ENCODE peak calls at places on chromosomes 1 and 21, in ten cellular contexts. One of them, this sample, is unnamed.
A peak's percentile ranks its signal among the peaks of the same experiment; 100 is the strongest.

GRCh38 chr21:44024895-44025353 is 12.8 kb downstream of the TRAPPC10 start:
- DNase-seq in tibial artery: peak; percentile 73
- DNase-seq in caudate nucleus: peak; percentile 59
- DNase-seq in astrocyte: peak; percentile 75
- DNase-seq in psoas muscle: peak; percentile 73
- DNase-seq in osteoblast: peak; percentile 68
- DNase-seq in CD4-positive, alpha-beta T cell: no peak
- DNase-seq in upper lobe of right lung: no peak
- DNase-seq in cardiac muscle cell: peak; percentile 83
- DNase-seq in stomach: no peak
- DNase-seq in this sample: peak; percentile 35

GRCh38 chr1:74971982-74972381 is 162.2 kb upstream of the LHX8 start:
- DNase-seq in osteoblast: no peak
- DNase-seq in CD4-positive, alpha-beta T cell: no peak
- DNase-seq in psoas muscle: no peak
- DNase-seq in upper lobe of right lung: no peak
- DNase-seq in cardiac muscle cell: no peak
- DNase-seq in stomach: no peak
- DNase-seq in astrocyte: no peak
- DNase-seq in caudate nucleus: no peak
- DNase-seq in tibial artery: no peak
- DNase-seq in this sample: no peak

GRCh38 chr1:1440941-1441888 is 5.7 kb downstream of the VWA1 start:
- DNase-seq in upper lobe of right lung: peak; percentile 80
- DNase-seq in tibial artery: no peak
- DNase-seq in caudate nucleus: peak; percentile 35
- DNase-seq in psoas muscle: peak; percentile 80
- DNase-seq in osteoblast: peak; percentile 100
- DNase-seq in cardiac muscle cell: peak; percentile 57
- DNase-seq in stomach: peak; percentile 61
- DNase-seq in astrocyte: no peak
- DNase-seq in CD4-positive, alpha-beta T cell: peak; percentile 50
- DNase-seq in this sample: peak; percentile 42

GRCh38 chr21:25691931-25692330 is 42.8 kb downstream of the ATP5PF start:
- DNase-seq in upper lobe of right lung: no peak
- DNase-seq in cardiac muscle cell: no peak
- DNase-seq in astrocyte: no peak
- DNase-seq in tibial artery: no peak
- DNase-seq in stomach: no peak
- DNase-seq in caudate nucleus: no peak
- DNase-seq in psoas muscle: no peak
- DNase-seq in CD4-positive, alpha-beta T cell: no peak
- DNase-seq in osteoblast: no peak
- DNase-seq in this sample: no peak

GRCh38 chr21:14877581-14878228 is 187.1 kb downstream of the NRIP1 start:
- DNase-seq in CD4-positive, alpha-beta T cell: no peak
- DNase-seq in osteoblast: no peak
- DNase-seq in psoas muscle: no peak
- DNase-seq in stomach: no peak
- DNase-seq in upper lobe of right lung: no peak
- DNase-seq in caudate nucleus: no peak
- DNase-seq in cardiac muscle cell: peak; percentile 54
- DNase-seq in astrocyte: peak; percentile 55
- DNase-seq in tibial artery: no peak
- DNase-seq in this sample: no peak

GRCh38 chr1:66351474-66351873 is 182.5 kb upstream of the SGIP1 start:
- DNase-seq in astrocyte: no peak
- DNase-seq in osteoblast: no peak
- DNase-seq in cardiac muscle cell: peak; percentile 57
- DNase-seq in CD4-positive, alpha-beta T cell: no peak
- DNase-seq in upper lobe of right lung: no peak
- DNase-seq in tibial artery: no peak
- DNase-seq in psoas muscle: no peak
- DNase-seq in stomach: no peak
- DNase-seq in caudate nucleus: no peak
- DNase-seq in this sample: no peak

GRCh38 chr1:24503003-24503751 is 541 bp downstream of the RCAN3 start:
- DNase-seq in stomach: no peak
- DNase-seq in cardiac muscle cell: no peak
- DNase-seq in CD4-positive, alpha-beta T cell: peak; percentile 40
- DNase-seq in astrocyte: no peak
- DNase-seq in tibial artery: no peak
- DNase-seq in caudate nucleus: no peak
- DNase-seq in upper lobe of right lung: no peak
- DNase-seq in psoas muscle: no peak
- DNase-seq in osteoblast: peak; percentile 58
- DNase-seq in this sample: no peak

GRCh38 chr1:60821156-60821555 is 261.2 kb upstream of the NFIA start:
- DNase-seq in astrocyte: no peak
- DNase-seq in caudate nucleus: no peak
- DNase-seq in cardiac muscle cell: no peak
- DNase-seq in upper lobe of right lung: no peak
- DNase-seq in osteoblast: no peak
- DNase-seq in CD4-positive, alpha-beta T cell: no peak
- DNase-seq in stomach: no peak
- DNase-seq in psoas muscle: no peak
- DNase-seq in tibial artery: no peak
- DNase-seq in this sample: no peak

GRCh38 chr1:91555821-91556531 is 55.3 kb downstream of the CDC7 start:
- DNase-seq in CD4-positive, alpha-beta T cell: peak; percentile 33
- DNase-seq in tibial artery: no peak
- DNase-seq in stomach: no peak
- DNase-seq in osteoblast: peak; percentile 92
- DNase-seq in upper lobe of right lung: no peak
- DNase-seq in caudate nucleus: no peak
- DNase-seq in psoas muscle: no peak
- DNase-seq in cardiac muscle cell: peak; percentile 84
- DNase-seq in astrocyte: peak; percentile 89
- DNase-seq in this sample: no peak

GRCh38 chr1:41576620-41577019 is 92.1 kb upstream of the EDN2 start:
- DNase-seq in astrocyte: peak; percentile 62
- DNase-seq in caudate nucleus: no peak
- DNase-seq in stomach: no peak
- DNase-seq in CD4-positive, alpha-beta T cell: no peak
- DNase-seq in cardiac muscle cell: peak; percentile 53
- DNase-seq in psoas muscle: no peak
- DNase-seq in osteoblast: peak; percentile 64
- DNase-seq in tibial artery: no peak
- DNase-seq in upper lobe of right lung: no peak
- DNase-seq in this sample: no peak

GRCh38 chr1:66495490-66495889 is 38.5 kb upstream of the SGIP1 start:
- DNase-seq in psoas muscle: no peak
- DNase-seq in CD4-positive, alpha-beta T cell: no peak
- DNase-seq in caudate nucleus: no peak
- DNase-seq in cardiac muscle cell: no peak
- DNase-seq in upper lobe of right lung: no peak
- DNase-seq in tibial artery: no peak
- DNase-seq in stomach: no peak
- DNase-seq in osteoblast: no peak
- DNase-seq in astrocyte: peak; percentile 16
- DNase-seq in this sample: no peak

DNA sequence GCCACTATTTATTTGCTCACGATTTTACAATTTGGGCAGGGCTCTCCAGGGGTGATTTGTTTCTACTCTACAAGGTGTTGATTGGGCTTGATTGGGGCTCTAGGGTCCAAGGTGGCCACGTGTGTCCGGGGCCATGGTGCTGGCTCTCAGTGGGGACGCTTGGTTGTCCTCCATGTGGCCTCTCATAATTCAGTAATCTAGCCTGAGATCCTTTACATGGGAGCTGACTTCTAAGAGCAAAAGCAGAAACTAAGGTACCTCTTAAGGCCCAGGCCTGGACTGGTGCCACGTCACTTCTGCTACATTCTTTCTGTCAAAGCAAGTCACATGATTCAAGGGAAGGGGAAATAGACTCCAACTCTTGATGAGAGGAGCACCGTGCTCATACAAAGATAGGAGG is 8.1 kb upstream of the PSRC1 start:
- DNase-seq in tibial artery: no peak
- DNase-seq in caudate nucleus: no peak
- DNase-seq in psoas muscle: no peak
- DNase-seq in stomach: no peak
- DNase-seq in CD4-positive, alpha-beta T cell: no peak
- DNase-seq in cardiac muscle cell: no peak
- DNase-seq in astrocyte: no peak
- DNase-seq in upper lobe of right lung: no peak
- DNase-seq in osteoblast: no peak
- DNase-seq in this sample: no peak
- H3K27ac ChIP-seq in tibial artery: no peak overlapping the region
- H3K27ac ChIP-seq in caudate nucleus: no peak overlapping the region
- H3K27ac ChIP-seq in psoas muscle: no peak overlapping the region
- H3K27ac ChIP-seq in stomach: no peak overlapping the region
- H3K27ac ChIP-seq in CD4-positive, alpha-beta T cell: no peak overlapping the region
- H3K27ac ChIP-seq in cardiac muscle cell: peak overlapping the region; percentile 2
- H3K27ac ChIP-seq in astrocyte: no peak overlapping the region
- H3K27ac ChIP-seq in upper lobe of right lung: peak overlapping the region; percentile 9
- H3K27ac ChIP-seq in osteoblast: no peak overlapping the region
- H3K27ac ChIP-seq in this sample: no peak overlapping the region

GRCh38 chr1:15762546-15762945 is 4.0 kb downstream of the FBLIM1 start:
- DNase-seq in tibial artery: no peak
- DNase-seq in CD4-positive, alpha-beta T cell: no peak
- DNase-seq in cardiac muscle cell: no peak
- DNase-seq in caudate nucleus: no peak
- DNase-seq in psoas muscle: no peak
- DNase-seq in upper lobe of right lung: no peak
- DNase-seq in stomach: no peak
- DNase-seq in osteoblast: peak; percentile 83
- DNase-seq in astrocyte: no peak
- DNase-seq in this sample: no peak

GRCh38 chr1:15764269-15764764 is 5.7 kb downstream of the FBLIM1 start:
- DNase-seq in caudate nucleus: no peak
- DNase-seq in tibial artery: no peak
- DNase-seq in osteoblast: peak; percentile 65
- DNase-seq in cardiac muscle cell: no peak
- DNase-seq in psoas muscle: no peak
- DNase-seq in upper lobe of right lung: no peak
- DNase-seq in stomach: peak; percentile 58
- DNase-seq in astrocyte: no peak
- DNase-seq in CD4-positive, alpha-beta T cell: no peak
- DNase-seq in this sample: no peak

GRCh38 chr1:15767941-15768340 is 9.3 kb downstream of the FBLIM1 start:
- DNase-seq in caudate nucleus: no peak
- DNase-seq in psoas muscle: no peak
- DNase-seq in tibial artery: no peak
- DNase-seq in cardiac muscle cell: no peak
- DNase-seq in stomach: no peak
- DNase-seq in astrocyte: no peak
- DNase-seq in upper lobe of right lung: no peak
- DNase-seq in CD4-positive, alpha-beta T cell: no peak
- DNase-seq in osteoblast: no peak
- DNase-seq in this sample: no peak

GRCh38 chr1:15765495-15766194 is 7.0 kb downstream of the FBLIM1 start:
- DNase-seq in caudate nucleus: no peak
- DNase-seq in stomach: no peak
- DNase-seq in astrocyte: peak; percentile 94
- DNase-seq in osteoblast: peak; percentile 98
- DNase-seq in psoas muscle: no peak
- DNase-seq in cardiac muscle cell: peak; percentile 81
- DNase-seq in tibial artery: no peak
- DNase-seq in CD4-positive, alpha-beta T cell: no peak
- DNase-seq in upper lobe of right lung: no peak
- DNase-seq in this sample: no peak

DNA sequence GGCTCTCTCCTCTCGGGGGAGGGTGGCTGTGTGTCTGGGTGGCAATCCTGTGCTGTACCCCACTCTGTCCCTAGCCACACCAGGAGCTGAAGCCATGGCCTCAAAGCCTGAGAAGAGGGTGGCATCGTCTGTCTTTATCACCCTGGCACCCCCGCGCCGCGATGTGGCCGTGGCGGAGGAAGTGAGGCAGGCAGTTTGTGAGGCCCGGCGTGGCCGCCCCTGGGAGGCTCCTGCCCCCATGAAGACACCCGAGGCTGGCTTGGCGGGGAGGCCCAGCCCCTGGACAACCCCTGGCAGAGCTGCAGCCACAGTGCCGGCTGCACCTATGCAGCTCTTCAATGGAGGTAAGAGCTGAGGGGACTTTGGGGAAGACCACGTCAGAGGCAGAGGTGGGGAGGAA is 6.3 kb downstream of the FBLIM1 start:
- DNase-seq in caudate nucleus: no peak
- DNase-seq in cardiac muscle cell: no peak
- DNase-seq in tibial artery: no peak
- DNase-seq in osteoblast: no peak
- DNase-seq in CD4-positive, alpha-beta T cell: no peak
- DNase-seq in stomach: no peak
- DNase-seq in psoas muscle: no peak
- DNase-seq in upper lobe of right lung: no peak
- DNase-seq in astrocyte: no peak
- DNase-seq in this sample: no peak
- H3K27ac ChIP-seq in caudate nucleus: no peak overlapping the region
- H3K27ac ChIP-seq in cardiac muscle cell: no peak overlapping the region
- H3K27ac ChIP-seq in tibial artery: peak overlapping the region; percentile 95
- H3K27ac ChIP-seq in osteoblast: peak overlapping the region; percentile 82
- H3K27ac ChIP-seq in CD4-positive, alpha-beta T cell: no peak overlapping the region
- H3K27ac ChIP-seq in stomach: no peak overlapping the region
- H3K27ac ChIP-seq in psoas muscle: no peak overlapping the region
- H3K27ac ChIP-seq in upper lobe of right lung: no peak overlapping the region
- H3K27ac ChIP-seq in astrocyte: peak overlapping the region; percentile 40
- H3K27ac ChIP-seq in this sample: no peak overlapping the region

GRCh38 chr1:116321766-116322175 is 51.3 kb upstream of the ATP1A1 start:
- DNase-seq in cardiac muscle cell: no peak
- DNase-seq in osteoblast: no peak
- DNase-seq in tibial artery: no peak
- DNase-seq in astrocyte: no peak
- DNase-seq in psoas muscle: no peak
- DNase-seq in caudate nucleus: no peak
- DNase-seq in upper lobe of right lung: no peak
- DNase-seq in CD4-positive, alpha-beta T cell: no peak
- DNase-seq in stomach: peak; percentile 34
- DNase-seq in this sample: no peak
- H3K27ac ChIP-seq in cardiac muscle cell: no peak overlapping the region
- H3K27ac ChIP-seq in osteoblast: no peak overlapping the region
- H3K27ac ChIP-seq in tibial artery: no peak overlapping the region
- H3K27ac ChIP-seq in astrocyte: no peak overlapping the region
- H3K27ac ChIP-seq in psoas muscle: no peak overlapping the region
- H3K27ac ChIP-seq in caudate nucleus: no peak overlapping the region
- H3K27ac ChIP-seq in upper lobe of right lung: no peak overlapping the region
- H3K27ac ChIP-seq in CD4-positive, alpha-beta T cell: no peak overlapping the region
- H3K27ac ChIP-seq in stomach: peak overlapping the region; percentile 24
- H3K27ac ChIP-seq in this sample: no peak overlapping the region

DNA sequence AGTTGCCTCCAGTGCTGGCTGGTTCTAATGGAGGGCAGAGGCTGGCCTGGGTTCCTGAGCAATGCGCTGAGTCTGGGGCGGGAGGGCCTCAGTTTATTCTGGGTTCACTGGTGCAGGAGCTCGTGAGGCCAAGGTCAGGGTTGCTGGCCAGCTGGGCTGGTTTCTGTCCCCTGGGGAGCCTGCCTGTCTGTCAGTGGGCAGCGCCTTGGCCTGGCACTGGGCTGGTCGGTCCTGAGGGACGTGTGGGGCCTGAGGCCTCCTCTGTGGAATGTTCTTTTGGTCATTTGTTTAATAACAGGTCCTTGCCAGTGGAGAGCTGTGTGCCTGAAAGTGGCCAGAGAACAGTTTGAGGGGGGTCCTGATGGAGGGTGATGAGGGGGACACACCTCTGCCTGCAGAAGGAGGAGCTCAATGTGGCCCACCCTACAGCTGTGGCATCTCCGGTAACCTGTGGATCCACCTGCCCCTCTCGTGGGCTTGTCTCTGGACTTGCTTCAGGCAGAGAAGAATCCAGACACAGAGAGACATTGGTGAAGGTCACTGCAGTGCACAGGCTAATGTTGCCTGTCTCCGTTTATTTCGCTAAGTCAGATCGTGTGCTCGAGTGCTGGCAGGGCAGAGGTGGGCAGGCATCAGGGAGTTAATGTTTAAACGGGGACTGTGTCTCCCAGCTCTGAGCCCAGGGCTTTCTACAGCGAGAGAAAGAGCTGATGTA is 34.6 kb downstream of the COQ8A start:
- DNase-seq in tibial artery: peak; percentile 76
- DNase-seq in caudate nucleus: no peak
- DNase-seq in psoas muscle: peak; percentile 86
- DNase-seq in CD4-positive, alpha-beta T cell: no peak
- DNase-seq in upper lobe of right lung: no peak
- DNase-seq in stomach: no peak
- DNase-seq in cardiac muscle cell: peak; percentile 33
- DNase-seq in osteoblast: peak; percentile 81
- DNase-seq in astrocyte: no peak
- DNase-seq in this sample: no peak
- H3K27ac ChIP-seq in tibial artery: peak overlapping the region; percentile 89
- H3K27ac ChIP-seq in caudate nucleus: peak overlapping the region; percentile 92
- H3K27ac ChIP-seq in psoas muscle: peak overlapping the region; percentile 95
- H3K27ac ChIP-seq in CD4-positive, alpha-beta T cell: no peak overlapping the region
- H3K27ac ChIP-seq in upper lobe of right lung: peak overlapping the region; percentile 79
- H3K27ac ChIP-seq in stomach: peak overlapping the region; percentile 77
- H3K27ac ChIP-seq in cardiac muscle cell: peak overlapping the region; percentile 70
- H3K27ac ChIP-seq in osteoblast: peak overlapping the region; percentile 48
- H3K27ac ChIP-seq in astrocyte: no peak overlapping the region
- H3K27ac ChIP-seq in this sample: peak overlapping the region; percentile 94